ENCODE peak calls at places on chromosomes 13 and 19, in four cellular contexts. One of them, this sample, is unnamed. For H3K4me1 and H3K27me3, the result is how much of the 10 kb centered on the place peaks cover.

GRCh38 chr19:48925240-48925843 is 8.2 kb upstream of the DHDH start:
- DNase-seq in K562: no peak
- DNase-seq in GM23338: no peak
- DNase-seq in upper lobe of right lung: peak
- DNase-seq in this sample: no peak

GRCh38 chr19:2546128-2547032 is 70.5 kb downstream of the GADD45B start:
- DNase-seq in K562: no peak
- DNase-seq in GM23338: peak
- DNase-seq in upper lobe of right lung: peak
- DNase-seq in this sample: no peak

GRCh38 chr19:35612559-35613321 is at the start of gene HAUS5:
- DNase-seq in K562: peak
- DNase-seq in GM23338: peak
- DNase-seq in upper lobe of right lung: peak
- DNase-seq in this sample: peak

GRCh38 chr13:45851171-45851889 is at the start of gene SIAH3:
- DNase-seq in K562: no peak
- DNase-seq in GM23338: peak
- DNase-seq in upper lobe of right lung: no peak
- DNase-seq in this sample: no peak

GRCh38 chr19:6802336-6803035 is 30.0 kb downstream of the VAV1 start:
- DNase-seq in K562: no peak
- DNase-seq in GM23338: peak
- DNase-seq in upper lobe of right lung: peak
- DNase-seq in this sample: no peak

GRCh38 chr19:23283925-23284324 is 33.7 kb upstream of the ZNF724 start:
- DNase-seq in K562: peak
- DNase-seq in GM23338: peak
- DNase-seq in upper lobe of right lung: no peak
- DNase-seq in this sample: peak

GRCh38 chr13:41311607-41312500 is 787 bp downstream of the NAA16 start:
- DNase-seq in K562: peak
- DNase-seq in GM23338: peak
- DNase-seq in upper lobe of right lung: peak
- DNase-seq in this sample: peak

GRCh38 chr13:51519839-51520238 is 64.4 kb upstream of the WDFY2 start:
- DNase-seq in K562: no peak
- DNase-seq in GM23338: no peak
- DNase-seq in upper lobe of right lung: no peak
- DNase-seq in this sample: no peak

GRCh38 chr19:5585461-5586299 is 17.9 kb upstream of the TINCR start:
- DNase-seq in K562: peak
- DNase-seq in GM23338: peak
- DNase-seq in upper lobe of right lung: no peak
- DNase-seq in this sample: no peak

GRCh38 chr19:55257461-55258411 is 1.1 kb downstream of the PPP6R1 start:
- DNase-seq in K562: peak
- DNase-seq in GM23338: peak
- DNase-seq in upper lobe of right lung: no peak
- DNase-seq in this sample: no peak

GRCh38 chr13:36712785-36713184 is 39.0 kb downstream of the SERTM1 start:
- DNase-seq in K562: no peak
- DNase-seq in GM23338: no peak
- DNase-seq in upper lobe of right lung: no peak
- DNase-seq in this sample: peak

GRCh38 chr19:6135367-6135766 is at the start of gene ACSBG2:
- DNase-seq in K562: no peak
- DNase-seq in GM23338: peak
- DNase-seq in upper lobe of right lung: no peak
- DNase-seq in this sample: no peak

GRCh38 chr19:3543150-3544053 is 4.4 kb downstream of the TEKTIP1 start:
- DNase-seq in K562: no peak
- DNase-seq in GM23338: no peak
- DNase-seq in upper lobe of right lung: no peak
- DNase-seq in this sample: peak

GRCh38 chr13:91185294-91185863 is 162.1 kb upstream of the MIR17HG start:
- DNase-seq in K562: no peak
- DNase-seq in GM23338: peak
- DNase-seq in upper lobe of right lung: no peak
- DNase-seq in this sample: no peak

GRCh38 chr19:18496167-18496979 is 25.5 kb downstream of the ELL start:
- DNase-seq in K562: peak
- DNase-seq in GM23338: no peak
- DNase-seq in upper lobe of right lung: peak
- DNase-seq in this sample: no peak

GRCh38 chr13:106078191-106078590 is 457.3 kb downstream of the EFNB2 start:
- DNase-seq in K562: no peak
- DNase-seq in GM23338: peak
- DNase-seq in upper lobe of right lung: no peak
- DNase-seq in this sample: no peak

GRCh38 chr13:67204731-67205130 is 25.4 kb downstream of the PCDH9 start:
- DNase-seq in K562: no peak
- DNase-seq in GM23338: no peak
- DNase-seq in upper lobe of right lung: no peak
- DNase-seq in this sample: no peak

GRCh38 chr13:86082116-86082515 is 282.9 kb upstream of the SLITRK6 start:
- DNase-seq in K562: no peak
- DNase-seq in GM23338: no peak
- DNase-seq in upper lobe of right lung: no peak
- DNase-seq in this sample: no peak

GRCh38 chr19:23526302-23526701 is 131.0 kb upstream of the ZNF91 start:
- DNase-seq in K562: no peak
- DNase-seq in GM23338: no peak
- DNase-seq in upper lobe of right lung: no peak
- DNase-seq in this sample: no peak

GRCh38 chr19:46495789-46496099 is at the start of gene PNMA8B:
- DNase-seq in K562: peak
- DNase-seq in GM23338: peak
- DNase-seq in upper lobe of right lung: peak
- DNase-seq in this sample: peak

GRCh38 chr19:48632692-48633147 is 4.5 kb downstream of the DBP start:
- DNase-seq in K562: no peak
- DNase-seq in GM23338: no peak
- DNase-seq in upper lobe of right lung: no peak
- DNase-seq in this sample: no peak

GRCh38 chr13:105127732-105128131 is 1407.7 kb downstream of the EFNB2 start:
- DNase-seq in K562: no peak
- DNase-seq in GM23338: peak
- DNase-seq in upper lobe of right lung: no peak
- DNase-seq in this sample: no peak

GRCh38 chr13:111342716-111343115 is 22.3 kb downstream of the TEX29 start:
- DNase-seq in K562: no peak
- DNase-seq in GM23338: no peak
- DNase-seq in upper lobe of right lung: no peak
- DNase-seq in this sample: no peak

GRCh38 chr19:48842744-48843162 is 6.5 kb upstream of the HSD17B14 start:
- DNase-seq in K562: peak
- DNase-seq in GM23338: peak
- DNase-seq in upper lobe of right lung: no peak
- DNase-seq in this sample: peak

GRCh38 chr19:53467138-53467502 is 413 bp upstream of the ZNF813 start:
- DNase-seq in K562: no peak
- DNase-seq in GM23338: no peak
- DNase-seq in upper lobe of right lung: no peak
- DNase-seq in this sample: peak

GRCh38 chr13:30173301-30173605 is 134.1 kb downstream of the KATNAL1 start:
- DNase-seq in K562: no peak
- DNase-seq in GM23338: peak
- DNase-seq in upper lobe of right lung: no peak
- DNase-seq in this sample: no peak

GRCh38 chr13:30170569-30170968 is 136.8 kb downstream of the KATNAL1 start:
- DNase-seq in K562: no peak
- DNase-seq in GM23338: no peak
- DNase-seq in upper lobe of right lung: no peak
- DNase-seq in this sample: no peak

GRCh38 chr13:30175166-30175565 is 132.2 kb downstream of the KATNAL1 start:
- DNase-seq in K562: no peak
- DNase-seq in GM23338: no peak
- DNase-seq in upper lobe of right lung: no peak
- DNase-seq in this sample: no peak

GRCh38 chr13:30169442-30169841 is 137.9 kb downstream of the KATNAL1 start:
- DNase-seq in K562: no peak
- DNase-seq in GM23338: no peak
- DNase-seq in upper lobe of right lung: no peak
- DNase-seq in this sample: no peak

GRCh38 chr13:30172593-30173300 is 134.6 kb downstream of the KATNAL1 start:
- DNase-seq in K562: no peak
- DNase-seq in GM23338: no peak
- DNase-seq in upper lobe of right lung: no peak
- DNase-seq in this sample: no peak
- H3K4me1 ChIP-seq in K562: under half
- H3K4me1 ChIP-seq in GM23338: under half
- H3K4me1 ChIP-seq in upper lobe of right lung: under half
- H3K4me1 ChIP-seq in this sample: under half

GRCh38 chr19:42567567-42567966 is 27.2 kb downstream of the CEACAM8 start:
- DNase-seq in K562: no peak
- DNase-seq in GM23338: no peak
- DNase-seq in upper lobe of right lung: no peak
- DNase-seq in this sample: no peak

GRCh38 chr19:42560731-42561130 is 32.5 kb upstream of the CEACAM1 start:
- DNase-seq in K562: no peak
- DNase-seq in GM23338: no peak
- DNase-seq in upper lobe of right lung: no peak
- DNase-seq in this sample: no peak

GRCh38 chr19:42561512-42561911 is 33.2 kb downstream of the CEACAM8 start:
- DNase-seq in K562: no peak
- DNase-seq in GM23338: peak
- DNase-seq in upper lobe of right lung: no peak
- DNase-seq in this sample: no peak

GRCh38 chr19:42568006-42568405 is 26.7 kb downstream of the CEACAM8 start:
- DNase-seq in K562: no peak
- DNase-seq in GM23338: no peak
- DNase-seq in upper lobe of right lung: no peak
- DNase-seq in this sample: no peak

DNA sequence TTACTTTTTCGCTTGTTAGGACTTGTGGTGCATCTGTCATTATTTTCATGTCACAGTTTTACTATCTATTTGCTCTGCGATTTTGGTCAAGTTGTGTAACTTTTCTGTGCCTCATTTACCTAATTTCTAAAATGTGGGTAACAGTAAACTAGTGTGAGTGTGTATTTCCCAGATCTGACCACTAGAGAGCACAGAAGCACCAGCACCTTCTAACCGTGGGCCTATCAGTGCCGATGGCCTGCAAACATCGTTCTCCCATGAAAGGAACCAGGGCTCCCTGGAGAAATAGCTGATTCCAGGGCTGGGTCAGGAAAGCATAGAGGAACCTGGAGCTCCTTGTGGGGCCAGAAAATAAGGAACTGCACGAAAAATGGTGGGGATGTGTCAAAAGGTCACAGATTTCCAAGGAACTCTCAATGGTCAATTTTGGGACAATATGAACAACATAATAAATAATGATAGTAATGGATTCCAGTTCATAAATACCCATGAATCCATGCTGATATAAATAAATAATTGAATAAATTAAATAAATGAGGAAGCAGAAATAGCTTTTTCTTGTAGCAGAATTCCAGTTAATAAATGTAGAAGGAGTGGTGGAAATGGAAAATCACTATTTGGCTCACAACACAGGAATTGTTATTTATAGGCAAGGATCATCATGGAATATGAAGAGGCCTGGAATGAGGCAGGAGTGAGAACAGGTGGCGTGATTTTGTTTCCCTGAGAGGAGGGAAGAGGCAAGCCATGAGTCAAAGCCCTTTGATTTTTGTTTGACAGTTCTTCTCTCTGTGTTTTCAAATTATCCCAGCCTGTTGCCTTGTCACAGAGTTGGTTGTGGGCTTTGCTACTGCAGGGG is 31.1 kb downstream of the CEACAM8 start:
- DNase-seq in K562: peak
- DNase-seq in GM23338: peak
- DNase-seq in upper lobe of right lung: no peak
- DNase-seq in this sample: peak
- H3K27me3 ChIP-seq in K562: under half
- H3K27me3 ChIP-seq in GM23338: under half
- H3K27me3 ChIP-seq in upper lobe of right lung: under half
- H3K27me3 ChIP-seq in this sample: under half

DNA sequence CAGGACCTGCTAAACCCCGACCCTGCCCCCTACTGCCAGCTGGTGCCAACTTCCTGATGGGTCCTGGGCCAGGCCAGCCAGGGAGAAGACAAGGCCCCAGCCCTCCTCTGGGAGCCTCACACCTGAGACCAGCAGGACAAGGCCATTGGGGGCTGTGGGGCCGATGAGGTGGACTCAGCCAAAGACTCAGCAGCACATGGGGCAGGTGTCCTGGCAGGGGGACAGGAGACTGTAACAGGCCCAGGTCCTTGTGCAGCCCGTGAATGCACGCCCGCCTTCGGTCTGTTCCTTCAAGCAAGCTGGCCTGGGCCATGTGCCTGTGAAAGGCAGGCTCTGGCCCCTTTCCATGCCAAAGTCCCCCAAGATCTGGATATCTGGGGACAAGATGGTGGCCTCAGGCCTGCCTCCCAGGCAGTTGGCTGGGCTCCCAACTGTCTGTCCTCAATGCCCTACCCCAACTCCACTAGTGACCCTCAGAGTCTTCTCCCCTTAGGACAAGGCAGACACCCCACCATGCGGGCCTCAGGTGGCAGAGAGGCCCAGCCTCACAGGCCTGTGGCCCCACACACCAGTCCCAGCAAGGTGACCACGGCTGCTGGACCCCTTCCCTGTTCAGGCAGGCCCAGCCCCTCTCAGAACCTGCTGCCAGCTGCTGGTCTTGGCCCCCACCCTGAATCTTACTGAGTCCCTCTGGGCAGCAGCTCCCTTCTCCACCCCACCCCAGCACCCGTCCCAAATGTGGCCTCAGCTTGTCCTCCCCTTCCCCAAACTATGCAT is 12.3 kb downstream of the CEACAM19 start:
- DNase-seq in K562: no peak
- DNase-seq in GM23338: no peak
- DNase-seq in upper lobe of right lung: no peak
- DNase-seq in this sample: no peak
- TF ChIP-seq CTCF in K562: no peak
- TF ChIP-seq CTCF in GM23338: peak
- TF ChIP-seq CTCF in upper lobe of right lung: no peak
- TF ChIP-seq CTCF in this sample: no peak

DNA sequence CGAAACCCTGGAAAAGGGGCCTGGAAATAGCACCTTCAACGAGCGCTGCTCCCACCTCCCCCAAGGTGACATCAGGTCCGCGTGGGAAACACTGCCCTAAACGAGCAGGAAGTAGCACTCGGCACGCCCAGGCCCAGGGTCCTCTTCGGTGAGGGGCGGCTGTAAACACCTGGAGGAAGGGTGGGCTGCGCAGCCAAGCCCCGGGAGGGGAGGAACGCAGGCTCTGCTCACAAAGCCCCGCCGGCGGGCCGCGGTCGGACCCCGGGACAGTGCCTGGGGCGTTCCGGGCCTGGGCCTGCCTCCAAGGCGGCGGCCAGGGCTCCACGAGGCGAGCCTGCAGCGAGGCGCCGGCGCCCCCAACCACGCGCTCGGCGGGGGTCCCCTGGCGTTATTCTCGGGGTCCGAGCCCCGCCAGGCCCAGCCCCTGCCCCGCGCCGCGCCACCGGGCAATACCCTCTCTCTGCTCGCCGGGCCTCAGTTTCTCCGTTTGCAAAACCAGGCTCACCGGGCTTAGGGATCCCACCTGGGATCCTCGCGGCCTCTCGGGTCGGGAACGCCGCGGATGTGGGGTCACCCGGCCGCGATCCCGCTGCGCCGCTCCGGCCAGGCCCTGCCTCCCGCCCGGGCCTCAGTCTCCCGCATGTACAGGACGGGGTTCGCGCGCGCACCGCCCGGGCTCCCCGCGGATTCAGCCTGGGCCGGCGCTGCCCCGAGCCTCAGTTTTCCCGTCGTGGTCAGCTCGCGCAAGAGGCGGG is 630 bp downstream of the RNF126 start:
- DNase-seq in K562: peak
- DNase-seq in GM23338: peak
- DNase-seq in upper lobe of right lung: peak
- DNase-seq in this sample: peak
- H3K4me1 ChIP-seq in K562: under half
- H3K4me1 ChIP-seq in GM23338: under half
- H3K4me1 ChIP-seq in upper lobe of right lung: half or more
- H3K4me1 ChIP-seq in this sample: under half

This sample was measured in BE2C.